ENCODE peak calls at places on chromosomes 2 and 18, in four cellular contexts. One of them, this sample, is unnamed.
A peak's percentile ranks its signal among the peaks of the same experiment; 100 is the strongest.

GRCh38 chr2:160380613-160381012 is 113.0 kb downstream of the RBMS1 start:
- DNase-seq in K562: no peak
- DNase-seq in GM12878: no peak
- DNase-seq in WTC11: no peak
- DNase-seq in this sample: no peak

GRCh38 chr2:36605273-36605672 is 7.3 kb upstream of the FEZ2 start:
- DNase-seq in WTC11: no peak
- DNase-seq in GM12878: no peak
- DNase-seq in K562: no peak
- DNase-seq in this sample: no peak

GRCh38 chr2:43254331-43254730 is 27.9 kb upstream of the ZFP36L2 start:
- DNase-seq in WTC11: no peak
- DNase-seq in GM12878: no peak
- DNase-seq in K562: no peak
- DNase-seq in this sample: no peak

GRCh38 chr2:155115856-155116255 is 417.4 kb downstream of the KCNJ3 start:
- DNase-seq in WTC11: no peak
- DNase-seq in GM12878: no peak
- DNase-seq in K562: no peak
- DNase-seq in this sample: no peak

GRCh38 chr18:8705280-8705940 is at the start of gene MTCL1:
- DNase-seq in WTC11: peak; percentile 53
- DNase-seq in K562: peak; percentile 58
- DNase-seq in GM12878: no peak
- DNase-seq in this sample: no peak

GRCh38 chr2:171210864-171211431 is 50.3 kb upstream of the TLK1 start:
- DNase-seq in GM12878: peak; percentile 58
- DNase-seq in WTC11: no peak
- DNase-seq in K562: no peak
- DNase-seq in this sample: no peak

GRCh38 chr2:239955989-239956817 is 68.9 kb downstream of the NDUFA10 start:
- DNase-seq in GM12878: no peak
- DNase-seq in WTC11: no peak
- DNase-seq in K562: no peak
- DNase-seq in this sample: no peak

GRCh38 chr2:43749583-43749982 is 24.3 kb upstream of the DYNC2LI1 start:
- DNase-seq in GM12878: no peak
- DNase-seq in K562: no peak
- DNase-seq in WTC11: no peak
- DNase-seq in this sample: no peak

GRCh38 chr2:211033765-211034164 is 477.4 kb downstream of the CPS1 start:
- DNase-seq in WTC11: no peak
- DNase-seq in GM12878: no peak
- DNase-seq in K562: no peak
- DNase-seq in this sample: peak; percentile 35

GRCh38 chr18:23033079-23033478 is 100.0 kb downstream of the RBBP8 start:
- DNase-seq in GM12878: no peak
- DNase-seq in WTC11: no peak
- DNase-seq in K562: no peak
- DNase-seq in this sample: no peak

GRCh38 chr2:38909872-38910271 is 20.2 kb downstream of the ARHGEF33 start:
- DNase-seq in WTC11: no peak
- DNase-seq in GM12878: no peak
- DNase-seq in K562: no peak
- DNase-seq in this sample: no peak

GRCh38 chr2:129193961-129194360 is 785.5 kb upstream of the RAB6C start:
- DNase-seq in WTC11: peak; percentile 31
- DNase-seq in K562: peak; percentile 8
- DNase-seq in GM12878: no peak
- DNase-seq in this sample: no peak

GRCh38 chr2:192190474-192190873 is 4.3 kb downstream of the TMEFF2 start:
- DNase-seq in K562: peak; percentile 5
- DNase-seq in WTC11: no peak
- DNase-seq in GM12878: no peak
- DNase-seq in this sample: peak; percentile 20

GRCh38 chr2:69345434-69345833 is 41.6 kb downstream of the GFPT1 start:
- DNase-seq in K562: no peak
- DNase-seq in WTC11: no peak
- DNase-seq in GM12878: no peak
- DNase-seq in this sample: peak; percentile 9
- TF ChIP-seq TCF7 in K562: no peak
- TF ChIP-seq TCF7 in WTC11: no peak
- TF ChIP-seq TCF7 in GM12878: no peak
- TF ChIP-seq TCF7 in this sample: no peak

GRCh38 chr2:172555272-172555521 is 693 bp upstream of the PDK1 start:
- DNase-seq in WTC11: no peak
- DNase-seq in K562: no peak
- DNase-seq in GM12878: no peak
- DNase-seq in this sample: no peak

GRCh38 chr2:172555522-172556283 is at the start of gene PDK1:
- DNase-seq in GM12878: peak; percentile 54
- DNase-seq in K562: peak; percentile 92
- DNase-seq in WTC11: peak; percentile 83
- DNase-seq in this sample: peak; percentile 83

GRCh38 chr2:172556284-172557033 is 569 bp downstream of the PDK1 start:
- DNase-seq in K562: peak; percentile 86
- DNase-seq in WTC11: peak; percentile 78
- DNase-seq in GM12878: peak; percentile 25
- DNase-seq in this sample: peak; percentile 48

GRCh38 chr2:172552547-172553291 is 3.2 kb upstream of the PDK1 start:
- DNase-seq in K562: peak; percentile 92
- DNase-seq in GM12878: no peak
- DNase-seq in WTC11: no peak
- DNase-seq in this sample: no peak

DNA sequence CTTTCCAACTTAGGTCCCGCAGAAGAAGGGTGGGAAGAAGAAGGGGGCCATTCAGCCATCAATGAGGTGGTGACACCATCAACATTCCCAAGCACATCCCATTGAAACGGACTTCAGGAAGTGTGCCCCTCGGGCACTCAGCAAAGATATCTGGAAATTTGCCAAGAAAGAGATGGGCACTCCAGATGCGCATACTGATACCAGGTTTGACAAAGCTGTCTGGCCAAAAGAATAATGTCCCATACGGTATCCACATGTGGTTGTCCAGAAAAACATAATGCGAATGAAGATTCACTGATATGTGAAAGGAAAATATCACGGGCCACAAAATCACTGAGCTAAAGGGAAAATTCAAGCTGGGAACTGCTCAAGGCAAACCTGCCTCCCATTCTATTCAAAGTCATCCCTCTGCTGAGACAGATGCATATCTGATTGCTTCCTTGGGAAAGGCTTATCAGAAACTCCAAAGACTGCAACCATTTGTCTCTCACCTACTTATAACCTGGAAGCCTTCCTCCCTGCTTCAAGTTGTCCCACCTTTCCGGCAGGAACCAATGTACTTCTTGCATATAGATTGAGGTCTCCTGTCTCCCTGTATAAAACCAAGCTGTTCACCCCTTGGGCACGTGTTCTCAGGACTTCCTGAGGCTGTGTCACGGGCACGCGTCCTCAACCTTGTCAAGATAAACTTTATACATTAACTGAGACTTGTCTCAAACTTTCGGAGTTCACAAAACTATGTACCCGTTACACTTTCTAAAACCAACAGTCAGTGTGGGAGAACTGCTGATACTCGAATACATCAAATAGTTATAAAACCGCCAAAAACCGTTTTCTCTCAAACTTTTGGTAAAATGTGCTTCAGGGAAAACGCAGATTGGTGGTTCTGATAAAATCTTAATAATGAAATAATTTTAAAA is 1.3 kb upstream of the PDK1 start:
- DNase-seq in WTC11: no peak
- DNase-seq in GM12878: no peak
- DNase-seq in K562: peak; percentile 48
- DNase-seq in this sample: no peak
- TF ChIP-seq ESRRA in WTC11: no peak
- TF ChIP-seq ESRRA in GM12878: no peak
- TF ChIP-seq ESRRA in K562: no peak
- TF ChIP-seq ESRRA in this sample: no peak

GRCh38 chr2:65397122-65397521 is 35.3 kb downstream of the SPRED2 start:
- DNase-seq in K562: peak; percentile 33
- DNase-seq in WTC11: no peak
- DNase-seq in GM12878: no peak
- DNase-seq in this sample: no peak
- TF ChIP-seq TCF7 in K562: no peak
- TF ChIP-seq TCF7 in WTC11: no peak
- TF ChIP-seq TCF7 in GM12878: no peak
- TF ChIP-seq TCF7 in this sample: no peak

GRCh38 chr2:29263886-29264285 is 148.7 kb downstream of the CLIP4 start:
- DNase-seq in WTC11: no peak
- DNase-seq in GM12878: no peak
- DNase-seq in K562: no peak
- DNase-seq in this sample: no peak
- TF ChIP-seq ESRRA in WTC11: no peak
- TF ChIP-seq ESRRA in GM12878: no peak
- TF ChIP-seq ESRRA in K562: no peak
- TF ChIP-seq ESRRA in this sample: no peak

GRCh38 chr2:60710707-60711106 is 45.4 kb upstream of the PAPOLG start:
- DNase-seq in WTC11: no peak
- DNase-seq in GM12878: no peak
- DNase-seq in K562: peak; percentile 5
- DNase-seq in this sample: no peak
- TF ChIP-seq TCF7 in WTC11: no peak
- TF ChIP-seq TCF7 in GM12878: no peak
- TF ChIP-seq TCF7 in K562: no peak
- TF ChIP-seq TCF7 in this sample: no peak